ENCODE peak calls at places on chromosomes 6 and 20, in four cellular contexts. One of them, this sample, is unnamed.

GRCh38 chr6:37239950-37240713 is 17.4 kb upstream of the TBC1D22B start:
- DNase-seq in H9: no peak
- DNase-seq in IMR-90: peak
- DNase-seq in H1: no peak
- DNase-seq in this sample: no peak

GRCh38 chr6:70210462-70210861 is 92.4 kb downstream of the COL9A1 start:
- DNase-seq in H9: no peak
- DNase-seq in IMR-90: no peak
- DNase-seq in H1: no peak
- DNase-seq in this sample: peak

GRCh38 chr6:31158140-31158862 is at the start of gene TCF19:
- DNase-seq in IMR-90: peak
- DNase-seq in H1: peak
- DNase-seq in H9: peak
- DNase-seq in this sample: peak

GRCh38 chr20:38445402-38445801 is 10.3 kb upstream of the SNHG17 start:
- DNase-seq in H9: no peak
- DNase-seq in IMR-90: no peak
- DNase-seq in H1: no peak
- DNase-seq in this sample: no peak

GRCh38 chr20:1953616-1954015 is 40.2 kb downstream of the PDYN start:
- DNase-seq in H9: no peak
- DNase-seq in H1: no peak
- DNase-seq in IMR-90: no peak
- DNase-seq in this sample: no peak

GRCh38 chr6:70257874-70258273 is 45.0 kb downstream of the COL9A1 start:
- DNase-seq in IMR-90: no peak
- DNase-seq in H1: no peak
- DNase-seq in H9: no peak
- DNase-seq in this sample: no peak

GRCh38 chr20:61055130-61055529 is 196.9 kb upstream of the CDH4 start:
- DNase-seq in H9: no peak
- DNase-seq in H1: no peak
- DNase-seq in IMR-90: no peak
- DNase-seq in this sample: no peak

GRCh38 chr6:36906539-36906938 is 20.8 kb downstream of the C6orf89 start:
- DNase-seq in H1: no peak
- DNase-seq in H9: no peak
- DNase-seq in IMR-90: no peak
- DNase-seq in this sample: no peak

GRCh38 chr20:54407446-54407845 is 67.9 kb upstream of the DOK5 start:
- DNase-seq in H1: no peak
- DNase-seq in H9: no peak
- DNase-seq in IMR-90: no peak
- DNase-seq in this sample: no peak

GRCh38 chr6:7911345-7911725 is 747 bp upstream of the TXNDC5 start:
- DNase-seq in IMR-90: no peak
- DNase-seq in H1: no peak
- DNase-seq in H9: no peak
- DNase-seq in this sample: peak

GRCh38 chr6:147173675-147174339 is 30.4 kb upstream of the STXBP5 start:
- DNase-seq in H9: no peak
- DNase-seq in IMR-90: no peak
- DNase-seq in H1: no peak
- DNase-seq in this sample: no peak

GRCh38 chr6:107473660-107474059 is 14.3 kb upstream of the PDSS2 start:
- DNase-seq in IMR-90: no peak
- DNase-seq in H9: no peak
- DNase-seq in H1: no peak
- DNase-seq in this sample: peak

GRCh38 chr6:81625216-81625615 is 127.3 kb downstream of the TENT5A start:
- DNase-seq in H1: no peak
- DNase-seq in IMR-90: peak
- DNase-seq in H9: no peak
- DNase-seq in this sample: no peak

GRCh38 chr20:4045082-4045481 is 29.7 kb upstream of the RNF24 start:
- DNase-seq in H1: no peak
- DNase-seq in IMR-90: no peak
- DNase-seq in H9: no peak
- DNase-seq in this sample: no peak

GRCh38 chr20:44745560-44746366 is at the start of gene KCNK15:
- DNase-seq in H1: peak
- DNase-seq in IMR-90: peak
- DNase-seq in H9: no peak
- DNase-seq in this sample: peak

GRCh38 chr20:56200456-56200855 is 48.1 kb upstream of the MC3R start:
- DNase-seq in IMR-90: no peak
- DNase-seq in H9: no peak
- DNase-seq in H1: no peak
- DNase-seq in this sample: peak

GRCh38 chr6:111711476-111711875 is 105.8 kb upstream of the TRAF3IP2 start:
- DNase-seq in IMR-90: no peak
- DNase-seq in H1: no peak
- DNase-seq in H9: no peak
- DNase-seq in this sample: no peak

GRCh38 chr6:99093781-99094180 is 146.0 kb upstream of the FBXL4 start:
- DNase-seq in H1: no peak
- DNase-seq in H9: no peak
- DNase-seq in IMR-90: no peak
- DNase-seq in this sample: no peak

GRCh38 chr6:99096186-99096585 is 148.4 kb upstream of the FBXL4 start:
- DNase-seq in H9: no peak
- DNase-seq in H1: no peak
- DNase-seq in IMR-90: no peak
- DNase-seq in this sample: no peak

GRCh38 chr6:99099243-99099642 is 151.5 kb upstream of the FBXL4 start:
- DNase-seq in H1: no peak
- DNase-seq in H9: no peak
- DNase-seq in IMR-90: no peak
- DNase-seq in this sample: no peak
- H3K23ac ChIP-seq in H1: no peak
- H3K23ac ChIP-seq in H9: no peak
- H3K23ac ChIP-seq in IMR-90: no peak
- H3K23ac ChIP-seq in this sample: no peak

GRCh38 chr6:74605942-74606341 is 599.9 kb downstream of the COL12A1 start:
- DNase-seq in H9: no peak
- DNase-seq in H1: no peak
- DNase-seq in IMR-90: no peak
- DNase-seq in this sample: no peak

GRCh38 chr6:74604279-74604678 is 601.6 kb downstream of the COL12A1 start:
- DNase-seq in H1: no peak
- DNase-seq in H9: no peak
- DNase-seq in IMR-90: no peak
- DNase-seq in this sample: no peak

GRCh38 chr6:74603676-74604075 is 602.2 kb downstream of the COL12A1 start:
- DNase-seq in IMR-90: peak
- DNase-seq in H9: no peak
- DNase-seq in H1: no peak
- DNase-seq in this sample: no peak

GRCh38 chr6:74598473-74599393 is 607.1 kb downstream of the COL12A1 start:
- DNase-seq in IMR-90: peak
- DNase-seq in H9: no peak
- DNase-seq in H1: no peak
- DNase-seq in this sample: no peak

GRCh38 chr6:74602206-74602605 is 603.6 kb downstream of the COL12A1 start:
- DNase-seq in H1: no peak
- DNase-seq in IMR-90: no peak
- DNase-seq in H9: no peak
- DNase-seq in this sample: no peak
- H3K56ac ChIP-seq in H1: no peak
- H3K56ac ChIP-seq in IMR-90: no peak
- H3K56ac ChIP-seq in H9: no peak
- H3K56ac ChIP-seq in this sample: no peak

DNA sequence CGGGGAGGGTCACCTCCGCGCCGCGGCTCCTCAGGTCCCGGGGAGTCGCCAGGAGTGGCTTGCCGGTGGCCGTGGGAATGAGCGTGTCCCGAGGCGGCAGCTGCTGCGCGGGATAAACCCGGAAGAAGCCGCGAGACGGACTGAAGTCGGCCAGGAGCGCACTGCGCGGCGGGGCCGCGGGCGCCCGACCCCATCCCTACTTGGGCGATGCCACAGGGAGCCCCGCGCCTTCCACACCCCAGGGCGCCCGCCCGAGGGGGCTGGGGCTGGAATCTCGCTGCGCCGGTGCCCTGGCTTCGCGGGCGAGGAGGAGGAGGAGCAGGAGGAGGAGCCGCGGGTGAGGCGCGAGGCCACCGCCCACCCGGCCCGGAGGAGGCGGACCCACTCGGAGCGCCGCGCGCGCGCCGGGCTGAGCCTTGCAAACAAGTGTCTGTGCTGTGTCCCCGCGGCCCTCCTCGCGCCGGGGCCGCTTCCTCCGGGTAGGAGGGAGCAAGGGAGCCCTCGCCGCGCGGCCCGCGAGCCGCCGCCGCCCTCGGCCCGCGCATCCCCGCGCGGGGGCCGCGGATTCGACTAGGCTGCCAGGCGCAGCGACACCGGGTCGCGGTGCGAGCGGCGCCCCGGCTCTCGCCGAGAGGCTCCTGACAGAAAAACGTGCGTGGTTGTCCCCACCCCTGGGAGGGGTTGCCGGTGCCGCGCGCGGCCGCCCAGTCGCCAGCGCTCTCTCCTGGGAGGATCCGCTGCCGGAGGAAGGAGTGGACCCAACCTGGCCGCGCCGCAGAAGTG is at the start of gene ZDHHC14:
- DNase-seq in H9: peak
- DNase-seq in IMR-90: peak
- DNase-seq in H1: peak
- DNase-seq in this sample: peak
- H3K23ac ChIP-seq in H9: no peak
- H3K23ac ChIP-seq in IMR-90: peak
- H3K23ac ChIP-seq in H1: no peak
- H3K23ac ChIP-seq in this sample: no peak

GRCh38 chr6:33838979-33839378 is 35.2 kb upstream of the MLN start:
- DNase-seq in H9: no peak
- DNase-seq in H1: no peak
- DNase-seq in IMR-90: no peak
- DNase-seq in this sample: no peak

GRCh38 chr6:33837070-33837469 is 33.3 kb upstream of the MLN start:
- DNase-seq in H9: no peak
- DNase-seq in IMR-90: no peak
- DNase-seq in H1: no peak
- DNase-seq in this sample: no peak

GRCh38 chr6:33840064-33840926 is 36.5 kb upstream of the MLN start:
- DNase-seq in H9: no peak
- DNase-seq in H1: no peak
- DNase-seq in IMR-90: peak
- DNase-seq in this sample: peak

GRCh38 chr6:33839399-33840063 is 35.7 kb upstream of the MLN start:
- DNase-seq in H9: no peak
- DNase-seq in H1: no peak
- DNase-seq in IMR-90: no peak
- DNase-seq in this sample: peak

GRCh38 chr6:33837971-33838665 is 34.3 kb upstream of the MLN start:
- DNase-seq in IMR-90: peak
- DNase-seq in H9: no peak
- DNase-seq in H1: no peak
- DNase-seq in this sample: peak
- H3K56ac ChIP-seq in IMR-90: peak
- H3K56ac ChIP-seq in H9: no peak
- H3K56ac ChIP-seq in H1: no peak
- H3K56ac ChIP-seq in this sample: peak

GRCh38 chr6:160532315-160532714 is 131.8 kb downstream of the LPA start:
- DNase-seq in IMR-90: no peak
- DNase-seq in H9: no peak
- DNase-seq in H1: no peak
- DNase-seq in this sample: no peak
- H3K23ac ChIP-seq in IMR-90: no peak
- H3K23ac ChIP-seq in H9: no peak
- H3K23ac ChIP-seq in H1: no peak
- H3K23ac ChIP-seq in this sample: no peak

GRCh38 chr20:35561268-35561667 is 19.4 kb downstream of the ERGIC3 start:
- DNase-seq in IMR-90: peak
- DNase-seq in H9: peak
- DNase-seq in H1: peak
- DNase-seq in this sample: peak

GRCh38 chr20:35560105-35560511 is 18.2 kb downstream of the ERGIC3 start:
- DNase-seq in IMR-90: no peak
- DNase-seq in H9: peak
- DNase-seq in H1: no peak
- DNase-seq in this sample: peak

GRCh38 chr20:35560541-35560940 is 18.7 kb downstream of the ERGIC3 start:
- DNase-seq in H9: no peak
- DNase-seq in H1: no peak
- DNase-seq in IMR-90: no peak
- DNase-seq in this sample: no peak

GRCh38 chr20:35562541-35563110 is 20.7 kb downstream of the ERGIC3 start:
- DNase-seq in IMR-90: no peak
- DNase-seq in H9: no peak
- DNase-seq in H1: no peak
- DNase-seq in this sample: no peak

GRCh38 chr20:35561671-35562070 is 19.8 kb downstream of the ERGIC3 start:
- DNase-seq in IMR-90: no peak
- DNase-seq in H9: peak
- DNase-seq in H1: peak
- DNase-seq in this sample: peak
- H3K56ac ChIP-seq in IMR-90: no peak
- H3K56ac ChIP-seq in H9: no peak
- H3K56ac ChIP-seq in H1: no peak
- H3K56ac ChIP-seq in this sample: no peak

GRCh38 chr6:33502486-33502885 is 48.1 kb downstream of the ZBTB9 start:
- DNase-seq in H1: no peak
- DNase-seq in IMR-90: no peak
- DNase-seq in H9: no peak
- DNase-seq in this sample: no peak
- H3K23ac ChIP-seq in H1: no peak
- H3K23ac ChIP-seq in IMR-90: no peak
- H3K23ac ChIP-seq in H9: no peak
- H3K23ac ChIP-seq in this sample: no peak

This sample was measured in mesendoderm.